ENCODE peak calls at places on chromosomes 12 and 14, in ten cellular contexts. V, J, X, N, Q, L, P, T, H and S are unnamed samples.

GRCh38 chr12:43289412-43289811 is 262.6 kb downstream of the ADAMTS20 start:
- DNase-seq in V (no peak), J (no peak), X (no peak), N (no peak), Q (no peak), L (no peak), P (no peak), T (peak; percentile 60), H (no peak), S (no peak)

GRCh38 chr12:18141583-18141982 is 51.6 kb upstream of the RERGL start:
- DNase-seq in V (no peak), J (peak; percentile 71), X (no peak), N (no peak), Q (no peak), L (no peak), P (no peak), T (peak; percentile 77), H (no peak), S (no peak)

GRCh38 chr14:24430682-24431568 is 1.2 kb downstream of the KHNYN start:
- DNase-seq in V (peak; percentile 78), J (no peak), X (no peak), N (peak; percentile 83), Q (no peak), L (no peak), P (no peak), T (peak; percentile 55), H (peak; percentile 54), S (no peak)

GRCh38 chr12:62776575-62776974 is 158.4 kb downstream of the PPM1H start:
- DNase-seq in V (no peak), J (no peak), X (no peak), N (no peak), Q (no peak), L (no peak), P (no peak), T (no peak), H (no peak), S (no peak)

GRCh38 chr12:96314723-96315122 is 85.5 kb downstream of the CDK17 start:
- DNase-seq in V (no peak), J (no peak), X (no peak), N (no peak), Q (no peak), L (no peak), P (no peak), T (no peak), H (no peak), S (no peak)

GRCh38 chr14:31692376-31692781 is 131.2 kb downstream of the NUBPL start:
- DNase-seq in V (no peak), J (peak; percentile 81), X (no peak), N (peak; percentile 9), Q (no peak), L (no peak), P (no peak), T (peak; percentile 69), H (no peak), S (no peak)

GRCh38 chr12:3792623-3793288 is 39.8 kb upstream of the CRACR2A start:
- DNase-seq in V (no peak), J (no peak), X (no peak), N (no peak), Q (no peak), L (no peak), P (no peak), T (no peak), H (no peak), S (no peak)

GRCh38 chr14:72420749-72421452 is 473.0 kb downstream of the DPF3 start:
- DNase-seq in V (peak; percentile 88), J (peak; percentile 51), X (peak; percentile 82), N (peak; percentile 63), Q (no peak), L (peak; percentile 16), P (peak; percentile 81), T (peak; percentile 60), H (peak; percentile 65), S (peak; percentile 79)